ENCODE peak calls at places on chromosomes 5 and 9, in five cellular contexts. R is AG04449, D is uterus, Q is left ventricle myocardium inferior, I is A549. H is an unnamed sample.

GRCh38 chr5:16794381-16794913 is 141.6 kb downstream of the MYO10 start:
- DNase-seq in R (no peak), Q (no peak), D (no peak), I (no peak), H (no peak)

GRCh38 chr5:57128325-57128724 is 45.5 kb upstream of the GPBP1 start:
- DNase-seq in I (no peak), Q (no peak), R (no peak), D (no peak), H (no peak)

GRCh38 chr9:72041775-72042194 is 18.6 kb downstream of the C9orf57 start:
- DNase-seq in D (peak; percentile 62), R (no peak), Q (peak; percentile 57), I (no peak), H (peak; percentile 30)

GRCh38 chr5:64331597-64332277 is 166.1 kb downstream of the RNF180 start:
- DNase-seq in R (no peak), I (no peak), Q (peak; percentile 70), D (no peak), H (no peak)

GRCh38 chr5:63400079-63400478 is 562.2 kb downstream of the HTR1A start:
- DNase-seq in I (no peak), D (no peak), R (no peak), Q (no peak), H (no peak)

GRCh38 chr5:150298701-150299451 is 3.8 kb downstream of the ARSI start:
- DNase-seq in Q (no peak), I (peak; percentile 67), D (peak; percentile 62), R (peak; percentile 96), H (no peak)

GRCh38 chr9:91391426-91392217 is 29.9 kb upstream of the AUH start:
- DNase-seq in I (no peak), D (no peak), R (no peak), Q (no peak), H (no peak)

GRCh38 chr5:133082128-133082527 is 30.3 kb downstream of the HSPA4 start:
- DNase-seq in Q (no peak), R (no peak), I (no peak), D (no peak), H (no peak)

GRCh38 chr5:19880430-19880829 is 107.6 kb downstream of the CDH18 start:
- DNase-seq in D (no peak), R (no peak), I (no peak), Q (no peak), H (no peak)

GRCh38 chr5:150137168-150137957 is 18.3 kb downstream of the PDGFRB start:
- DNase-seq in D (no peak), Q (no peak), I (no peak), R (no peak), H (no peak)

GRCh38 chr5:77138981-77139380 is 51.9 kb upstream of the ZBED3 start:
- DNase-seq in R (no peak), D (peak; percentile 67), I (no peak), Q (no peak), H (no peak)

GRCh38 chr9:130343445-130343918 is 77.9 kb downstream of the HMCN2 start:
- DNase-seq in R (no peak), Q (no peak), I (no peak), D (no peak), H (peak; percentile 22)

GRCh38 chr5:147303251-147303650 is 68.4 kb downstream of the STK32A start:
- DNase-seq in I (no peak), R (no peak), Q (no peak), D (no peak), H (no peak)

GRCh38 chr5:142145106-142145900 is 36.7 kb downstream of the NDFIP1 start:
- DNase-seq in Q (no peak), D (peak; percentile 42), R (no peak), I (peak; percentile 57), H (peak; percentile 62)

GRCh38 chr9:118896356-118897000 is 472.8 kb downstream of the BRINP1 start:
- DNase-seq in R (no peak), D (no peak), I (no peak), Q (no peak), H (no peak)

GRCh38 chr5:136457390-136458094 is 92.2 kb upstream of the TRPC7 start:
- DNase-seq in R (no peak), D (no peak), Q (no peak), I (no peak), H (peak; percentile 41)

GRCh38 chr9:26394025-26394424 is 498.6 kb downstream of the CAAP1 start:
- DNase-seq in D (no peak), I (no peak), R (no peak), Q (no peak), H (no peak)

GRCh38 chr5:74299833-74300232 is 340.7 kb downstream of the ENC1 start:
- DNase-seq in I (no peak), R (no peak), D (no peak), Q (no peak), H (no peak)

GRCh38 chr9:132784286-132784820 is 93.7 kb downstream of the AK8 start:
- DNase-seq in D (no peak), Q (no peak), I (no peak), R (no peak), H (peak; percentile 5)

GRCh38 chr5:34660444-34660843 is 4.3 kb downstream of the RAI14 start:
- DNase-seq in R (peak; percentile 99), Q (no peak), I (no peak), D (no peak), H (no peak)

GRCh38 chr5:137622850-137623249 is 113.0 kb downstream of the KLHL3 start:
- DNase-seq in I (no peak), R (no peak), D (no peak), Q (peak; percentile 80), H (peak; percentile 99)

GRCh38 chr5:158531899-158532298 is 567.8 kb downstream of the EBF1 start:
- DNase-seq in D (no peak), I (no peak), Q (no peak), R (no peak), H (no peak)

GRCh38 chr5:159003045-159004030 is 96.4 kb downstream of the EBF1 start:
- DNase-seq in I (peak; percentile 13), R (peak; percentile 17), D (no peak), Q (no peak), H (no peak)

GRCh38 chr5:95822038-95822407 is 503 bp downstream of the GLRX start:
- DNase-seq in R (no peak), Q (peak; percentile 69), I (peak; percentile 57), D (peak; percentile 48), H (peak; percentile 73)

GRCh38 chr9:69899491-69899890 is 78.9 kb downstream of the CFAP95 start:
- DNase-seq in Q (no peak), D (no peak), I (no peak), R (no peak), H (no peak)
- H3K4me3 ChIP-seq in Q (no peak overlapping the region), D (no peak overlapping the region), I (no peak overlapping the region), R (no peak overlapping the region), H (no peak overlapping the region)

GRCh38 chr9:107737987-107738743 is 248.6 kb upstream of the KLF4 start:
- DNase-seq in Q (peak; percentile 61), R (no peak), D (peak; percentile 81), I (no peak), H (peak; percentile 96)
- TF ChIP-seq CTCF in Q (no peak), R (no peak), D (no peak), I (no peak), H (no peak)

GRCh38 chr5:14189680-14190079 is 46.5 kb downstream of the TRIO start:
- DNase-seq in D (no peak), R (no peak), Q (no peak), I (no peak), H (no peak)
- H3K4me3 ChIP-seq in D (no peak overlapping the region), R (peak overlapping the region; percentile 12), Q (peak overlapping the region; percentile 37), I (peak overlapping the region; percentile 26), H (no peak overlapping the region)

GRCh38 chr9:107282759-107283620 is at the start of gene RAD23B:
- DNase-seq in R (peak; percentile 90), D (peak; percentile 99), I (peak; percentile 90), Q (peak; percentile 98), H (peak; percentile 99)
- TF ChIP-seq CTCF in R (no peak), D (no peak), I (no peak), Q (no peak), H (no peak)

GRCh38 chr5:154329519-154329918 is 116.3 kb upstream of the SAP30L start:
- DNase-seq in Q (no peak), I (no peak), D (no peak), R (no peak), H (no peak)
- H3K4me3 ChIP-seq in Q (no peak overlapping the region), I (no peak overlapping the region), D (no peak overlapping the region), R (no peak overlapping the region), H (no peak overlapping the region)

GRCh38 chr9:134377143-134377484 is 50.9 kb downstream of the RXRA start:
- DNase-seq in Q (no peak), I (no peak), R (no peak), D (no peak), H (no peak)

GRCh38 chr9:134375011-134375390 is 48.7 kb downstream of the RXRA start:
- DNase-seq in Q (peak; percentile 78), I (no peak), D (peak; percentile 82), R (no peak), H (peak; percentile 93)

GRCh38 chr9:134374301-134375010 is 48.2 kb downstream of the RXRA start:
- DNase-seq in R (no peak), I (no peak), D (peak; percentile 41), Q (peak; percentile 45), H (peak; percentile 68)

GRCh38 chr9:134376386-134377142 is 50.3 kb downstream of the RXRA start:
- DNase-seq in R (no peak), I (no peak), Q (peak; percentile 58), D (no peak), H (peak; percentile 75)

DNA sequence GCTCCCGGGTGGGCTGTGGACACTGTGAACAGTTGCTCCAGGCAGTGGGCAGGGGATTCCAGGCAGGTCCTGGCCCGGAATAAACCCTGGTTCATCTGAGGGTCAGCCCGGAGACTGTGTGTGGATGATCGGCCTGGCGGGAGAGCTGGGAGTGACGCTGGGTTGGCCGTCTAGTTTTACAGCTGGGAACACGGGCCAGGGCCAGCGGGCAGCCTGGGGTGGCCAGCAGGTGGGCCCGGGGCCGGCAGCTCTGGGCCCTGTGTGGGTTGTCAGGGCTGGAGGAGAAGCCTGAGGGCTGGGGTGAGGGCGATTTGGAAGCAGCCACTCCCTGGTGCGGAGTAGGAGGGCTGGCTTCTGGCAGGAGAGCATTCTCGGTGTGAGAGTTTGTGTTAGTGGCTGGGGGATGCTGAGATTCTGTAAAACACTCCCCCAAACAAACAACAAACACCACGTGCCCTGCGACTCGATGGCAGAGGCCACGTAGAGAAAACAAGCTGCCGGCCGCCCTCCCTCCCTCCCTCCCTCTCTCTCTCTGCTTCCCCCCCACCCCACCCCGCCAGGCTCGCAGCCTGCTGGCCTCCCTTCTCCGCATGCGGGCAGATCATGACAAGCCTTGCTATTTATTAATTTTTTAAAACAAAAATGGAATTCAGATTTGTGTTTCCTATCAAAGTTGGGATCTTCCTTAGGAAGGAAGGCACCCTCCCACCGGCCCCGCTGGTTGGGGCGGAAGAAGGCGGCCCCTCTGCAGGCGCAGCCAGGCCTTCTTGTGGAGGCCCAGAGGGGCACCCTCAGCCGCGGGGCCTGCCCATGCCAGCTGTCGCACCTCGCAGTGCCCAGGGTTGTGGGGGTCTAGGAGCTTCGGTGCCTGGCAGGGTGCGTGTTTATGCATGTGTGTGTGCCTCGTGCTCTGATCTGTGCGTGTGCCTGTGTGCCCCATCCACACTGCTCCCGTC is 49.5 kb downstream of the RXRA start:
- DNase-seq in I (no peak), R (no peak), D (peak; percentile 74), Q (peak; percentile 75), H (peak; percentile 83)
- TF ChIP-seq CTCF in I (no peak), R (no peak), D (no peak), Q (peak; percentile 7), H (no peak)

GRCh38 chr9:136665704-136666363 is 3.1 kb downstream of the EGFL7 start:
- DNase-seq in R (no peak), I (peak; percentile 49), Q (no peak), D (no peak), H (no peak)
- H3K4me3 ChIP-seq in R (peak overlapping the region; percentile 49), I (peak overlapping the region; percentile 68), Q (peak overlapping the region; percentile 81), D (peak overlapping the region; percentile 24), H (no peak overlapping the region)

GRCh38 chr9:24245988-24246387 is 299.7 kb downstream of the IZUMO3 start:
- DNase-seq in D (no peak), Q (no peak), I (no peak), R (no peak), H (no peak)
- TF ChIP-seq CTCF in D (no peak), Q (no peak), I (no peak), R (no peak), H (peak; percentile 8)

H was measured in adrenal gland.